ENCODE peak calls at places on chromosomes 1 and 21, in six cellular contexts. J is RWPE1; K is T-cell; P is stimulated activated CD4-positive, alpha-beta T cell treated with anti-CD3 and anti-CD28 coated beads, Interleukin-1b, Interleukin-23, amount 100 ng/mL, for 4 hours; I is NCI-H1105 treated with DMSO at 0.1 percent for 48 hours; Y is heart right ventricle. U is an unnamed sample.

GRCh38 chr1:82227286-82227685 is 426.6 kb downstream of the ADGRL2 start:
- DNase-seq in I (no peak), J (no peak), K (no peak), Y (no peak), P (no peak), U (no peak)

GRCh38 chr21:39385299-39386145 is 36.6 kb upstream of the HMGN1 start:
- DNase-seq in P (peak), I (peak), K (peak), Y (peak), J (no peak), U (no peak)

GRCh38 chr1:2831596-2832212 is 30.2 kb upstream of the TTC34 start:
- DNase-seq in J (no peak), Y (no peak), K (no peak), P (no peak), I (no peak), U (no peak)

GRCh38 chr21:39314155-39315027 is 959 bp upstream of the BRWD1 start:
- DNase-seq in I (peak), Y (peak), K (peak), P (no peak), J (peak), U (peak)

GRCh38 chr1:109199710-109200109 is 14.0 kb upstream of the SARS1 start:
- DNase-seq in Y (no peak), J (no peak), K (no peak), P (no peak), I (no peak), U (no peak)

GRCh38 chr1:48402619-48403018 is 69.4 kb downstream of the SPATA6 start:
- DNase-seq in I (no peak), K (no peak), P (no peak), Y (no peak), J (no peak), U (no peak)

GRCh38 chr1:91891486-91891885 is 5.5 kb upstream of the TGFBR3 start:
- DNase-seq in I (no peak), K (no peak), J (no peak), Y (no peak), P (no peak), U (no peak)

GRCh38 chr1:23282967-23283366 is 61.1 kb downstream of the HNRNPR start:
- DNase-seq in P (no peak), I (no peak), J (peak), Y (no peak), K (no peak), U (no peak)

GRCh38 chr1:71276466-71276865 is 195.6 kb upstream of the ZRANB2 start:
- DNase-seq in P (no peak), Y (no peak), I (no peak), J (no peak), K (no peak), U (no peak)

GRCh38 chr1:111778541-111779051 is 22.9 kb downstream of the DDX20 start:
- DNase-seq in I (no peak), P (no peak), J (no peak), Y (no peak), K (no peak), U (no peak)

GRCh38 chr1:223478606-223479005 is 85.4 kb downstream of the CCDC185 start:
- DNase-seq in P (no peak), I (no peak), J (no peak), K (no peak), Y (no peak), U (no peak)

GRCh38 chr1:219702551-219703215 is 89.8 kb upstream of the ZC3H11B start:
- DNase-seq in Y (no peak), K (no peak), I (no peak), J (peak), P (no peak), U (no peak)

GRCh38 chr1:163090321-163090945 is 21.3 kb downstream of the RGS4 start:
- DNase-seq in J (no peak), Y (no peak), K (no peak), P (no peak), I (no peak), U (no peak)

GRCh38 chr1:93784538-93784937 is 94.5 kb downstream of the DNTTIP2 start:
- DNase-seq in J (no peak), P (no peak), Y (no peak), K (no peak), I (no peak), U (no peak)

GRCh38 chr1:23167353-23168078 is 1.1 kb downstream of the LUZP1 start:
- DNase-seq in I (peak), K (peak), J (peak), P (no peak), Y (peak), U (peak)

GRCh38 chr1:16984717-16985116 is 4.3 kb upstream of the MFAP2 start:
- DNase-seq in Y (peak), I (no peak), K (no peak), P (no peak), J (peak), U (peak)

GRCh38 chr1:181112071-181112929 is 23.8 kb downstream of the IER5 start:
- DNase-seq in I (no peak), P (no peak), J (peak), Y (peak), K (no peak), U (no peak)

GRCh38 chr21:41957991-41958766 is 4.4 kb upstream of the C2CD2 start:
- DNase-seq in J (peak), P (no peak), K (no peak), I (peak), Y (peak), U (peak)

GRCh38 chr1:26419494-26419893 is 8.9 kb downstream of the LIN28A start:
- DNase-seq in P (no peak), Y (no peak), K (no peak), I (no peak), J (no peak), U (no peak)

GRCh38 chr1:178275083-178275482 is 181.2 kb downstream of the RASAL2 start:
- DNase-seq in I (no peak), J (no peak), P (no peak), K (no peak), Y (no peak), U (no peak)

GRCh38 chr1:33342041-33342723 is 21.3 kb upstream of the A3GALT2 start:
- DNase-seq in Y (peak), K (no peak), J (peak), P (no peak), I (peak), U (peak)

GRCh38 chr21:29245104-29245643 is 53.5 kb upstream of the BACH1 start:
- DNase-seq in I (no peak), K (no peak), J (no peak), P (no peak), Y (no peak), U (no peak)

GRCh38 chr1:111221633-111222286 is 5.8 kb upstream of the CHI3L2 start:
- DNase-seq in Y (no peak), I (no peak), J (no peak), K (peak), P (no peak), U (no peak)

GRCh38 chr1:151175910-151176309 is at the start of gene TMOD4:
- DNase-seq in I (no peak), J (no peak), P (no peak), Y (no peak), K (no peak), U (peak)

GRCh38 chr1:214318956-214319355 is 38.0 kb downstream of the SMYD2 start:
- DNase-seq in Y (no peak), I (no peak), P (no peak), K (no peak), J (no peak), U (no peak)

U was measured in H7.